ENCODE peak calls at places on chromosome 15, in seven cellular contexts. M is lower leg skin, Q is body of pancreas, X is esophagus muscularis mucosa, D is breast epithelium, O is A549, F is IMR-90. I is an unnamed sample.

GRCh38 chr15:63060699-63061098 is 18.2 kb downstream of the TPM1 start:
- DNase-seq in D (no peak), M (no peak), X (no peak), Q (no peak), O (no peak), F (no peak), I (no peak)

GRCh38 chr15:37931868-37932267 is 2.6 kb upstream of the TMCO5A start:
- DNase-seq in M (no peak), X (no peak), O (no peak), F (peak; percentile 80), D (no peak), Q (no peak), I (peak; percentile 1)

GRCh38 chr15:36356978-36357582 is 222.3 kb upstream of the CDIN1 start:
- DNase-seq in Q (no peak), X (no peak), M (no peak), D (no peak), O (no peak), F (peak; percentile 82), I (no peak)

GRCh38 chr15:75348563-75349350 is 1.9 kb downstream of the NEIL1 start:
- DNase-seq in F (no peak), Q (peak; percentile 51), O (no peak), D (peak; percentile 60), M (no peak), X (no peak), I (no peak)

GRCh38 chr15:66877558-66878285 is 175.7 kb downstream of the SMAD6 start:
- DNase-seq in X (peak; percentile 88), M (peak; percentile 78), Q (no peak), O (no peak), F (no peak), D (no peak), I (no peak)

GRCh38 chr15:40469776-40470390 is 901 bp upstream of the CHST14 start:
- DNase-seq in Q (no peak), X (no peak), D (no peak), F (peak; percentile 13), M (no peak), O (no peak), I (no peak)

GRCh38 chr15:98815207-98815606 is 166.9 kb downstream of the IGF1R start:
- DNase-seq in Q (no peak), F (no peak), X (no peak), M (no peak), D (no peak), O (no peak), I (no peak)

GRCh38 chr15:38683382-38684242 is 119.0 kb upstream of the RASGRP1 start:
- DNase-seq in D (no peak), X (no peak), O (peak; percentile 38), M (no peak), Q (peak; percentile 75), F (peak; percentile 53), I (peak; percentile 28)

GRCh38 chr15:65085990-65086679 is 9.6 kb downstream of the KBTBD13 start:
- DNase-seq in O (peak; percentile 64), D (no peak), M (no peak), Q (peak; percentile 51), F (peak; percentile 16), X (no peak), I (no peak)

GRCh38 chr15:63832620-63833245 is 1.0 kb downstream of the HERC1 start:
- DNase-seq in F (no peak), M (no peak), Q (no peak), D (no peak), X (no peak), O (no peak), I (no peak)

GRCh38 chr15:94397377-94397776 is 166.0 kb downstream of the MCTP2 start:
- DNase-seq in O (no peak), F (no peak), M (no peak), Q (no peak), X (peak; percentile 14), D (no peak), I (no peak)

GRCh38 chr15:55799287-55800212 is 56.6 kb upstream of the PRTG start:
- DNase-seq in X (no peak), M (no peak), O (peak; percentile 63), Q (peak; percentile 27), D (no peak), F (peak; percentile 52), I (peak; percentile 19)

GRCh38 chr15:40909662-40910625 is 15.7 kb downstream of the VPS18 start:
- DNase-seq in Q (peak; percentile 37), X (no peak), M (peak; percentile 84), O (no peak), F (no peak), D (no peak), I (no peak)

GRCh38 chr15:78211189-78211921 is 23.0 kb downstream of the ACSBG1 start:
- DNase-seq in O (peak; percentile 20), X (no peak), F (no peak), Q (no peak), M (peak; percentile 66), D (peak; percentile 49), I (no peak)

GRCh38 chr15:41919954-41920538 is 26.2 kb upstream of the SPTBN5 start:
- DNase-seq in M (no peak), Q (peak; percentile 85), O (peak; percentile 21), X (no peak), D (no peak), F (peak; percentile 97), I (no peak)

GRCh38 chr15:67781907-67782559 is 43.3 kb upstream of the SKOR1 start:
- DNase-seq in F (no peak), D (no peak), O (no peak), Q (no peak), M (no peak), X (no peak), I (no peak)

GRCh38 chr15:57518779-57519410 is 72.8 kb upstream of the MYZAP start:
- DNase-seq in F (no peak), X (no peak), D (no peak), Q (no peak), M (no peak), O (no peak), I (no peak)

GRCh38 chr15:71595846-71596553 is 214.4 kb upstream of the NR2E3 start:
- DNase-seq in D (no peak), O (no peak), F (peak; percentile 21), Q (no peak), X (no peak), M (no peak), I (no peak)

GRCh38 chr15:41891946-41892345 is 1.9 kb downstream of the SPTBN5 start:
- DNase-seq in O (no peak), Q (peak; percentile 85), F (no peak), M (no peak), D (no peak), X (no peak), I (no peak)

DNA sequence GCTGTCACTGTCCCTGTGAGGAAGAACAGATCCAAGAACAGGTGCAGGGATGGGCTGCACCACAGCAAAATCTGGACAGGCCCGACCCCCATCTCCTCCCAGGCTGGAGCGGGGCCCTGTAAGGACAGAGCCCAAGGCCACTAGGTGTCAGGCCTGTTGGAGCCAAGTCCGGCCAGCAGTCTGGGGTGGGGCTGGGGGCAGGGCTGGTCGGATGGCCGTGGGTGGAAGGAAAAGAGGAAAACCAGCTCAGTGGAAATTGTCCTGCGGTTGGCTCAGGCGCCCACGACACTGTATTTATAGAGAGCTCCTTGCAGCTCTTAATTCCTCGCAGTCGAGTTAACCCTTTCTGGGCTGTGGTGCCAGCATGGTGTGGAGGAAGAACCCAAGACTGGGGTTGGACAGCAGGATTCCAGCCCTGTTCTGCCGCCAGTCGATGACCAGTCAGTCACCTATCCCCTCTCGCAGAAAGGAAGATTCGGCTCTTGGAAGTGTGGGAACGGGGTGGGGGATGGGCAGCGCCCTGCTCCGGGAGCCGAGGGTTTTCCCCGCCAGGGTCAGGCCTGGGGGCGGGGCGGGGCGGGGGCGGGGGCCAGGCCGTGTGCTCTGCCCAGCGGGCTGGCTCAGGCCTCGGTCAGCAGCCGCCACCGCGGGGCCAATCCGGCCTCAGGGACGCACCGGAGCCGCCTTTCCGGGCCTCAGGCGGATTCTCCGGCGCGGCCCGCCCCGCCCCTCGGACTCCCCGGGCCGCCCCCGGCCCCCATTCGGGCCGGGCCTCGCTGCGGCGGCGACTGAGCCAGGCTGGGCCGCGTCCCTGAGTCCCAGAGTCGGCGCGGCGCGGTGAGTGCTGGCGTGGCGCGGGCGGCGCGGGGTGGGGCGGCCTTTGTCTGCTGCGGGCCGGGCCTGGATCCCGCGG is at the start of gene CD276:
- DNase-seq in O (peak; percentile 47), F (peak; percentile 64), D (peak; percentile 61), M (peak; percentile 93), X (no peak), Q (peak; percentile 89), I (peak; percentile 61)
- TF ChIP-seq POLR2A in O (peak; percentile 34), F (peak; percentile 47), D (no peak), M (no peak), X (no peak), Q (peak; percentile 41), I (peak; percentile 65)

DNA sequence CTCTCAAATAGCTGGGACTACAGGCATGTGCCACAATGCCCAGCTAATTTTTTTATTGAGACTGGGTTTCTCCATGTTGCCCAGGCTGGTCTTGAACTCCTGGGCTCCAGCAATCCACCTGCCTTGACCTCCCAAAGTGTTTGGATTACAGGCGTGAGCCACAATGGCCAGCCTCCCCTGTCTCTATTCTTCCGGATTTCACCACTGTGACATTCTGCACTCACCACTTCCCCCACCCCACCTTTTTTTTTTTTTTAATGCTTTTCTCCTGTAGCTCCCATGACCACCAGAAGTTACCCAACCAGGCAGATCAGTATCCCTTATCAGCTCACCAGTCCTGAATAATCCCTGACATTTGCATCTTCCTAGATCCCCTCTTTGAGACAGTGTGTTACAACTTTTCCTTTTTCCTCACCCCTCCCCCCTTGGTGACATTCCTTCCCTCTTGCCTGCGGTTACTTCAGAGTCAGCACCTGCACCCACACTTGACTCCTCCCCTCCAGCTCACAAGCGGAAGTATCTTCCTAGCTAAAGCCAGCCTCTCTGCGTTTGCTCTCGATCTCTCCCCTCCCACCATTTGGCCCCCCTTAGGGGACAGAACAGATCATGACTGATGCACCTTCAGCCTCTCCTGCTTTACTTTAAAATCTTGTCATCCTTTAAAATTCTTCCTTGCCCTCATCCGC is 13.5 kb upstream of the ZNF592 start:
- DNase-seq in F (peak; percentile 63), X (no peak), O (peak; percentile 93), M (peak; percentile 88), Q (peak; percentile 75), D (peak; percentile 61), I (peak; percentile 33)
- TF ChIP-seq POLR2A in F (no peak), X (no peak), O (peak; percentile 35), M (no peak), Q (no peak), D (no peak), I (no peak)

GRCh38 chr15:90099868-90100854 is 2.1 kb downstream of the IDH2 start:
- DNase-seq in D (peak; percentile 78), Q (peak; percentile 88), M (peak; percentile 87), X (no peak), O (no peak), F (peak; percentile 53), I (peak; percentile 74)
- TF ChIP-seq POLR2A in D (no peak), Q (no peak), M (no peak), X (no peak), O (no peak), F (no peak), I (no peak)

GRCh38 chr15:79635149-79635771 is 203.1 kb downstream of the MINAR1 start:
- DNase-seq in D (no peak), O (peak; percentile 65), M (no peak), X (peak; percentile 87), Q (no peak), F (no peak), I (no peak)
- TF ChIP-seq POLR2A in D (no peak), O (no peak), M (no peak), X (no peak), Q (no peak), F (no peak), I (no peak)

DNA sequence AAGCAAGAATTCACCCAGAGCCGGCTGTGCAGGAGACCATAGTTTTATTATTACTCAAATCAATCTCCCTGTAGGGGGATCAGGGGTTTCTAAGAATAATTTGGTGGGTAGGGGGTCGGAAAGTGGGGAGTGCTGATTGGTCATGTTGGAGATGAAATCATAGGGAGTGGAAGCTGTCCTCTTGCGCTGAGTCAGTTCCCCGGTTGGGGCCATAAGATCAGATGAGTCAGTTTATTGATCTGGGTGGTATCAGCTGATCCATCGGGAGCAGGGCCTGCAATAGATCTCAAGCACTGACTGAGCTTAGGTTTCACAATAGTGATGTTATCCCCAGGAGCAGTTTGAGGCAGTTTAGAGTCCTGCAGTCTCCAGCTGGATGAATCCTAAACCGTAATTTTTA is 97.0 kb upstream of the SNRPN start:
- DNase-seq in M (no peak), F (peak; percentile 61), X (no peak), O (no peak), D (no peak), Q (no peak), I (no peak)
- TF ChIP-seq POLR2A in M (no peak), F (no peak), X (no peak), O (no peak), D (no peak), Q (no peak), I (no peak)

I was measured in H54.